ENCODE peak calls at places on chromosomes 11 and 22, in six cellular contexts. E, N, S, D, P and M are unnamed samples.

GRCh38 chr11:65429724-65430405 is 7.3 kb downstream of the NEAT1 start:
- DNase-seq in E (no peak), N (peak), S (no peak), D (peak), P (no peak), M (no peak)

GRCh38 chr11:36105743-36106581 is 162.1 kb downstream of the LDLRAD3 start:
- DNase-seq in E (no peak), N (no peak), S (no peak), D (no peak), P (no peak), M (no peak)

GRCh38 chr11:65132988-65133700 is 1.2 kb downstream of the SYVN1 start:
- DNase-seq in E (no peak), N (peak), S (peak), D (no peak), P (no peak), M (no peak)

GRCh38 chr11:60926500-60926899 is 2.2 kb downstream of the TMEM132A start:
- DNase-seq in E (no peak), N (no peak), S (no peak), D (no peak), P (no peak), M (no peak)

GRCh38 chr11:46521947-46522681 is 71.7 kb downstream of the AMBRA1 start:
- DNase-seq in E (no peak), N (no peak), S (no peak), D (peak), P (no peak), M (no peak)

GRCh38 chr22:38317995-38318715 is 922 bp upstream of the CSNK1E start:
- DNase-seq in E (no peak), N (peak), S (peak), D (peak), P (no peak), M (peak)

GRCh38 chr22:43553451-43554258 is 141.8 kb downstream of the MPPED1 start:
- DNase-seq in E (no peak), N (peak), S (no peak), D (no peak), P (no peak), M (no peak)

GRCh38 chr11:133987221-133987620 is 30.5 kb upstream of the IGSF9B start:
- DNase-seq in E (no peak), N (no peak), S (no peak), D (no peak), P (no peak), M (no peak)

GRCh38 chr22:37098976-37099577 is 10.4 kb downstream of the TMPRSS6 start:
- DNase-seq in E (no peak), N (no peak), S (no peak), D (no peak), P (no peak), M (no peak)